ENCODE peak calls at places on chromosomes 3 and 15, in four cellular contexts. H is HepG2, Q is GM12878, T is H1. Z is an unnamed sample.
A peak's percentile ranks its signal among the peaks of the same experiment; 100 is the strongest.

GRCh38 chr15:85030301-85031049 is 48.8 kb downstream of the PDE8A start:
- DNase-seq in T (no peak), H (no peak), Q (no peak), Z (no peak)

GRCh38 chr3:136751259-136752045 is 726 bp downstream of the STAG1 start:
- DNase-seq in Q (no peak), T (peak; percentile 75), H (peak; percentile 82), Z (peak; percentile 50)

GRCh38 chr3:126155280-126155640 is 25.1 kb downstream of the ALDH1L1 start:
- DNase-seq in H (no peak), T (peak; percentile 29), Q (no peak), Z (no peak)

GRCh38 chr3:101849714-101850326 is 506 bp downstream of the NFKBIZ start:
- DNase-seq in T (peak; percentile 69), Q (no peak), H (no peak), Z (peak; percentile 23)

GRCh38 chr3:42032693-42033349 is 58.3 kb upstream of the TRAK1 start:
- DNase-seq in T (no peak), H (peak; percentile 95), Q (no peak), Z (no peak)

GRCh38 chr3:25542571-25543039 is 114.5 kb downstream of the RARB start:
- DNase-seq in T (no peak), H (no peak), Q (no peak), Z (no peak)

GRCh38 chr3:98893740-98894139 is 7.8 kb downstream of the DCBLD2 start:
- DNase-seq in H (no peak), T (no peak), Q (no peak), Z (no peak)

GRCh38 chr3:50274371-50275104 is 4.3 kb upstream of the LSMEM2 start:
- DNase-seq in H (peak; percentile 60), T (peak; percentile 94), Q (no peak), Z (peak; percentile 73)

GRCh38 chr3:25457642-25458419 is 29.8 kb downstream of the RARB start:
- DNase-seq in H (no peak), T (no peak), Q (no peak), Z (no peak)

GRCh38 chr15:80106051-80106450 is 46.6 kb downstream of the ZFAND6 start:
- DNase-seq in H (no peak), Q (no peak), T (no peak), Z (no peak)

GRCh38 chr3:128854382-128854939 is 25.0 kb upstream of the ACAD9 start:
- DNase-seq in Q (no peak), T (no peak), H (no peak), Z (no peak)

GRCh38 chr15:53910852-53911251 is 67.4 kb upstream of the UNC13C start:
- DNase-seq in T (no peak), Q (no peak), H (no peak), Z (no peak)

GRCh38 chr3:133447751-133448477 is 48.1 kb downstream of the BFSP2 start:
- DNase-seq in T (no peak), H (no peak), Q (no peak), Z (no peak)
- TF ChIP-seq YY1 in T (no peak), H (no peak), Q (no peak), Z (no peak)

GRCh38 chr15:29420188-29420587 is 150.6 kb upstream of the NSMCE3 start:
- DNase-seq in H (no peak), T (no peak), Q (no peak), Z (no peak)
- H3K4me3 ChIP-seq in H (no peak overlapping the region), T (no peak overlapping the region), Q (no peak overlapping the region), Z (no peak overlapping the region)

DNA sequence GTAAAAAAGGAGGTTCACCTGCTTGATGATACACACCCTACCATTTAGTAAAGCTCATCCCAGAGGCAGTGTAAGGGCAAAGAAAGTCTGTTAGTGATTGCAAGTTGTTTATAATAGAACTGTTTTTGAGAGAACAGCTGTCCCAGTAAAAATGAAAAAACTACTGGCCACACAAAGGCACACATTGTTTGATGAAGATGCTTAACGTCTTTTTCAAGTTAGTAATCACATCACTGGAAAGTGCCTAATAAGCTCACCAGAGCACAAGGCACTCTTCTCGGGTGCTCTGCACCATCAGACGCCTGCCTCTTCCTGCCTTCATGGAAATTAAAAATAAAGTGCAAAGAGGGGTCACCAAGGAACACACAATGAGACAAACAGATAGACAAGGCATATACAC is 186.9 kb downstream of the PDZRN3 start:
- DNase-seq in H (no peak), Q (no peak), T (no peak), Z (no peak)
- TF ChIP-seq SUZ12 in H (no peak), Q (no peak), T (no peak), Z (no peak)

GRCh38 chr15:39833515-39833981 is 50.9 kb upstream of the FSIP1 start:
- DNase-seq in H (no peak), T (no peak), Q (no peak), Z (no peak)
- TF ChIP-seq YY1 in H (no peak), T (no peak), Q (no peak), Z (no peak)

GRCh38 chr3:187321766-187322165 is 30.2 kb upstream of the MASP1 start:
- DNase-seq in T (no peak), Q (no peak), H (no peak), Z (no peak)

GRCh38 chr3:187315872-187316271 is 24.3 kb upstream of the MASP1 start:
- DNase-seq in H (no peak), T (no peak), Q (no peak), Z (no peak)

GRCh38 chr3:187318819-187319616 is 27.5 kb upstream of the MASP1 start:
- DNase-seq in T (peak; percentile 62), H (peak; percentile 35), Q (no peak), Z (peak; percentile 60)

GRCh38 chr3:187314176-187314575 is 22.6 kb upstream of the MASP1 start:
- DNase-seq in T (no peak), Q (no peak), H (no peak), Z (no peak)

DNA sequence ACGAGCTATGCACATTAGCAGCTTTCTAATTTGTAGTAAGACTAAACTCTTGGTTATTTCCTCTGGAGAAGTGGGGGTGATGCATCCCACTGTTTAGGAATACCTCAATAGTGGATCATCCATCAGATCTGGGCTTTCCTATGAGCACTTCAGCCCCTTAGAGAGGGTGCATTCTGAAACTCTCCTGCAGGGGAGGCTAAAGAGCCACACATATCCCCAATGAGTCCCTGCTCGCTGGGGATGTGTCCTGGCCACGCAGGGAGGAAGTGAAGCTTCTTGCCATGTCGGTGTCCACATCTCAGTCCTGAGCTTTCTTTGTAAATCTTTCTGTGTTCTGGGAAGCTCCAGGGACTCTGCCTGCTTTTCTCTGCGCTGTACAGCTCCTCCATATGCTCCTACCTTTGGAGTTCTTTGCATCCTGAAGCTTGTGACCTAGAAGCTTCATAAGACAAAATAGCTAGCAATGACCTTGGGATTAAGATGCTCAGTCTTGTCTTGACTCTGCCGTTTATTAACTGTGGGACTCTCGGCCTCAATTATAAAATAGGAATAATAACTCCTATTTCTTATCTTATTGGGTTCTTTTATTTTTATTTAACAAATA is 28.3 kb upstream of the MASP1 start:
- DNase-seq in Q (peak; percentile 17), H (peak; percentile 35), T (peak; percentile 94), Z (peak; percentile 87)
- H3K4me3 ChIP-seq in Q (no peak overlapping the region), H (no peak overlapping the region), T (no peak overlapping the region), Z (no peak overlapping the region)

GRCh38 chr3:30352919-30353318 is 253.5 kb upstream of the TGFBR2 start:
- DNase-seq in T (no peak), H (no peak), Q (no peak), Z (no peak)

GRCh38 chr3:30353711-30354467 is 252.5 kb upstream of the TGFBR2 start:
- DNase-seq in T (no peak), Q (peak; percentile 24), H (no peak), Z (no peak)

GRCh38 chr3:30355622-30356021 is 250.8 kb upstream of the TGFBR2 start:
- DNase-seq in T (no peak), H (no peak), Q (no peak), Z (no peak)

GRCh38 chr3:30354972-30355371 is 251.4 kb upstream of the TGFBR2 start:
- DNase-seq in H (peak; percentile 56), Q (no peak), T (no peak), Z (no peak)

DNA sequence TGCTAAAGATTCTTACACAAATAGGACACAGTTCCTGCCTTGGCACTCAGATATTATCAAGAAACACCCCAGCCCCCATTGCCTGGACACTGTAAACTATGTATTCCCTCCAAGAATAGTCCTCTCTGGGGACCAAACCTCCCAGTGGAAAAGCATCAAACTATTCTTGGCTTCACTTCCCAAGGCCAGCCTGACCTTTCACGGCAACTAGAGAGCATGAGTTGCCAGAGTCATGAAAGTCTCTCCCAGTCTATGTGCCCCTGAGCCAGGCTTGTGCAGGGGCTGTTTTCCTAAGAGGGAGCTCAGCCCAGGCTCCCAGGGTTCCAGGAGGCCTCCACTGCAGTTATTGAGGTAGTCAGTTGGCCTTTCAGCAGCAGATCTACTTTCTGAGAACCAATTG is 251.9 kb upstream of the TGFBR2 start:
- DNase-seq in T (no peak), Q (no peak), H (no peak), Z (no peak)
- TF ChIP-seq SUZ12 in T (no peak), Q (no peak), H (no peak), Z (no peak)

GRCh38 chr3:105365171-105365535 is 1.6 kb upstream of the ALCAM start:
- DNase-seq in Q (no peak), H (no peak), T (no peak), Z (no peak)
- TF ChIP-seq YY1 in Q (no peak), H (no peak), T (no peak), Z (no peak)

DNA sequence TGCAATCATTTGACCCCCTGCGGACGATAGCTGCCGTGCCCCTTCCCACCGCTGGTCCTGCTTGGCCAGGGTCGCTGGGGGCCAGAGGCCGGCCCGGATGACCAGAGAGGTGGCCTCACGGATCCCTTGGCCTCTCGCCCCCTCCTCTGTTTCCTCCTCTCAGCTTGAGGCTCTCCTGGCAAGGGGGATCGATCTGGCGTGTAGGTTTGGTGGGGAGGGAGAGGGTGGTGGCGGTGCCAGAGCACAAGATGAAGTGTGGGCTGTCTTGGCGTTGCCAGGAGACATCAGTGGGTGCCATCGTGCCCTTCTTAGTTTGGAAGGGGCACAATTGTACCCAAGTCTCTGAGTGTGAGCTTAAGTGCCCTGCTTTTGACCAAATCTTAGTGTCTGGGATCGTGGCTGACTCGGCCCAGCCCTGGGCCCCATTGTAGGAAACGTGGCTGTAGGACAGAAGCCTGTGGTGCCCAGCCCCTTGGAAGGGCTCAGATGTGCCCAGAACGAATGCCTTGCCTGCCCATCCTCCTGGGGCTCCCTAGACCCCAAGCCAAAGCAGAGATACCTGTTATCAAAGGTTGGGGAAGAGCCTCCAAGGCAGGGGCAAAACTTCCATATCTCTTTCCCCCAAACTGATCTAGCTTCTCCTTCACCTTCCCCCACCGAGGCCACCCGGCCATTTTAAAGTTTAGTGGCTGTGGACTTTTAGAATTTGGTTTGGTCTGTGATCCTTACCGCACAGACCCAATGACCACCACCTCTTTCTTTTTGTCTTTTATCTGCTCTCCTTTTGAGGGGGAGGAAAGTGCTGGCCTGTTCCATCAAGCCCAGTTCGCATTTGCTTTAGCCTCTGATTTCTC is 14.4 kb downstream of the NR2F2 start:
- DNase-seq in H (no peak), Q (no peak), T (peak; percentile 62), Z (no peak)
- H3K4me3 ChIP-seq in H (no peak overlapping the region), Q (no peak overlapping the region), T (no peak overlapping the region), Z (no peak overlapping the region)

GRCh38 chr3:183193762-183194701 is 31.5 kb upstream of the LAMP3 start:
- DNase-seq in T (no peak), H (no peak), Q (no peak), Z (no peak)
- TF ChIP-seq SUZ12 in T (no peak), H (no peak), Q (no peak), Z (no peak)

Z was measured in NT2/D1.